ENCODE peak calls at places on chromosome 13, in five cellular contexts. W is AG04450; V is transverse colon; C is ascending aorta; T is stimulated activated CD4-positive, alpha-beta T cell treated with anti-CD3 and anti-CD28 coated beads, Interleukin-4, amount 100 ng/mL, for 48 hours. Z is an unnamed sample.
A peak's percentile ranks its signal among the peaks of the same experiment; 100 is the strongest.

GRCh38 chr13:25879466-25879865 is 172.3 kb downstream of the SHISA2 start:
- DNase-seq in T (no peak), W (no peak), V (no peak), C (no peak), Z (no peak)

GRCh38 chr13:98232456-98232855 is 55.4 kb upstream of the RNF113B start:
- DNase-seq in W (no peak), T (no peak), C (no peak), V (no peak), Z (no peak)

GRCh38 chr13:102402292-102402691 is 444 bp upstream of the FGF14 start:
- DNase-seq in V (peak; percentile 12), C (peak; percentile 65), T (no peak), W (no peak), Z (no peak)

GRCh38 chr13:100483836-100484381 is 104.7 kb downstream of the GGACT start:
- DNase-seq in C (no peak), V (no peak), T (no peak), W (no peak), Z (no peak)

GRCh38 chr13:113599396-113599795 is 14.8 kb downstream of the TFDP1 start:
- DNase-seq in T (no peak), W (no peak), C (peak; percentile 46), V (no peak), Z (no peak)

GRCh38 chr13:114112826-114113322 is 19.5 kb downstream of the RASA3 start:
- DNase-seq in V (peak; percentile 3), T (no peak), W (no peak), C (peak; percentile 48), Z (peak; percentile 2)

GRCh38 chr13:43848250-43848649 is 31.3 kb downstream of the CCDC122 start:
- DNase-seq in T (no peak), V (no peak), C (no peak), W (peak; percentile 21), Z (no peak)

GRCh38 chr13:73691891-73692290 is 442.3 kb downstream of the KLF12 start:
- DNase-seq in V (no peak), C (no peak), T (no peak), W (no peak), Z (no peak)

Z was measured in tibial artery.